ENCODE peak calls at places on chromosomes 3 and 15, in four cellular contexts. B is neural crest cell; X is activated CD4-positive, alpha-beta T cell treated with anti-CD3 and anti-CD28 coated beads for 24 hours; E is WTC11. K is an unnamed sample.
A peak's percentile ranks its signal among the peaks of the same experiment; 100 is the strongest.

GRCh38 chr3:120821426-120821825 is 78.9 kb downstream of the GTF2E1 start:
- DNase-seq in X (no peak), B (no peak), E (no peak), K (no peak)

GRCh38 chr3:194577985-194578905 is 55.0 kb downstream of the TMEM44 start:
- DNase-seq in E (no peak), B (no peak), X (no peak), K (no peak)

GRCh38 chr3:9808345-9809037 is 1.6 kb upstream of the TTLL3 start:
- DNase-seq in X (peak; percentile 25), B (no peak), E (peak; percentile 64), K (no peak)

GRCh38 chr15:88196961-88197360 is 59.6 kb downstream of the NTRK3 start:
- DNase-seq in X (no peak), B (no peak), E (no peak), K (no peak)

GRCh38 chr15:63334821-63335220 is 46.8 kb downstream of the CA12 start:
- DNase-seq in X (no peak), E (no peak), B (no peak), K (no peak)

GRCh38 chr3:24640330-24640877 is 145.8 kb upstream of the THRB start:
- DNase-seq in X (no peak), B (no peak), E (no peak), K (no peak)

GRCh38 chr3:28860307-28860706 is 420.6 kb upstream of the RBMS3 start:
- DNase-seq in B (no peak), E (no peak), X (no peak), K (no peak)

GRCh38 chr3:11118181-11118682 is 36.1 kb upstream of the HRH1 start:
- DNase-seq in X (no peak), E (no peak), B (no peak), K (no peak)

GRCh38 chr3:157125101-157125500 is 34.8 kb downstream of the CCNL1 start:
- DNase-seq in B (no peak), E (no peak), X (no peak), K (no peak)

GRCh38 chr15:76337047-76337738 is 620 bp downstream of the ISL2 start:
- DNase-seq in B (peak; percentile 16), E (no peak), X (no peak), K (no peak)

GRCh38 chr3:73108750-73109149 is 47.3 kb downstream of the EBLN2 start:
- DNase-seq in B (no peak), X (no peak), E (no peak), K (no peak)

GRCh38 chr3:40313975-40314860 is 4.7 kb downstream of the EIF1B start:
- DNase-seq in E (no peak), B (no peak), X (no peak), K (no peak)

GRCh38 chr3:134360046-134360445 is 14.2 kb downstream of the AMOTL2 start:
- DNase-seq in X (no peak), E (peak; percentile 7), B (no peak), K (no peak)

GRCh38 chr15:26767169-26767670 is 5.6 kb downstream of the GABRB3 start:
- DNase-seq in E (peak; percentile 55), X (no peak), B (no peak), K (no peak)

GRCh38 chr15:44593042-44593736 is 56.2 kb downstream of the EIF3J start:
- DNase-seq in X (no peak), B (no peak), E (no peak), K (no peak)

GRCh38 chr3:72679540-72680198 is 168.6 kb downstream of the SHQ1 start:
- DNase-seq in E (no peak), B (no peak), X (no peak), K (no peak)

GRCh38 chr3:37640636-37641375 is 220.9 kb upstream of the CTDSPL start:
- DNase-seq in B (no peak), X (no peak), E (no peak), K (no peak)

GRCh38 chr3:113261996-113262665 is 50.8 kb downstream of the BOC start:
- DNase-seq in E (no peak), X (no peak), B (no peak), K (no peak)

GRCh38 chr3:129448187-129448895 is 8.3 kb downstream of the IFT122 start:
- DNase-seq in X (no peak), B (no peak), E (no peak), K (no peak)

GRCh38 chr3:26099692-26100091 is 309.8 kb downstream of the OXSM start:
- DNase-seq in X (no peak), B (no peak), E (no peak), K (no peak)

GRCh38 chr15:62895905-62896316 is 146.6 kb upstream of the TPM1 start:
- DNase-seq in B (no peak), E (no peak), X (no peak), K (no peak)

GRCh38 chr15:75067123-75067854 is 43.9 kb downstream of the PPCDC start:
- DNase-seq in X (no peak), E (no peak), B (no peak), K (no peak)

GRCh38 chr15:75597667-75598341 is 18.7 kb upstream of the PTPN9 start:
- DNase-seq in E (peak; percentile 35), B (no peak), X (no peak), K (no peak)

GRCh38 chr3:127525373-127525772 is 65.2 kb downstream of the TPRA1 start:
- DNase-seq in B (no peak), X (no peak), E (no peak), K (peak; percentile 4)

GRCh38 chr15:74571191-74571590 is 30.2 kb downstream of the ARID3B start:
- DNase-seq in X (no peak), E (no peak), B (no peak), K (no peak)

GRCh38 chr3:56254835-56255234 is 213.4 kb downstream of the ERC2 start:
- DNase-seq in X (no peak), E (no peak), B (no peak), K (no peak)

GRCh38 chr3:120153294-120153693 is 59.0 kb upstream of the GSK3B start:
- DNase-seq in X (no peak), B (no peak), E (no peak), K (peak; percentile 62)

GRCh38 chr3:133474251-133474801 is 74.5 kb downstream of the BFSP2 start:
- DNase-seq in E (no peak), B (no peak), X (no peak), K (peak; percentile 10)